ENCODE peak calls at places on chromosomes 16 and 17, in four cellular contexts. S is A549, N is fibroblast of lung, J is cardiac muscle cell. W is an unnamed sample.

GRCh38 chr16:11328172-11329079 is 16.8 kb upstream of the RMI2 start:
- DNase-seq in S (peak; percentile 71), N (peak; percentile 96), J (peak; percentile 98), W (no peak)

GRCh38 chr16:55136356-55136755 is 187.6 kb upstream of the IRX6 start:
- DNase-seq in S (no peak), N (no peak), J (no peak), W (no peak)

GRCh38 chr17:81159611-81160265 is 5.6 kb upstream of the PVALEF start:
- DNase-seq in S (no peak), N (no peak), J (no peak), W (no peak)

GRCh38 chr16:14529010-14529669 is 100.9 kb downstream of the PARN start:
- DNase-seq in S (peak; percentile 97), N (peak; percentile 90), J (peak; percentile 96), W (peak; percentile 57)

GRCh38 chr17:75881678-75882454 is 3.5 kb upstream of the TRIM47 start:
- DNase-seq in S (no peak), N (no peak), J (no peak), W (no peak)

GRCh38 chr17:48251950-48252349 is 144.4 kb downstream of the SNX11 start:
- DNase-seq in S (no peak), N (no peak), J (no peak), W (no peak)

GRCh38 chr17:47279062-47279801 is 25.6 kb downstream of the ITGB3 start:
- DNase-seq in S (peak; percentile 24), N (peak; percentile 99), J (peak; percentile 98), W (no peak)

GRCh38 chr17:44998646-44999045 is 30.5 kb upstream of the C1QL1 start:
- DNase-seq in S (no peak), N (no peak), J (no peak), W (no peak)

GRCh38 chr17:45043268-45043681 is 8.2 kb downstream of the DCAKD start:
- DNase-seq in S (no peak), N (no peak), J (no peak), W (no peak)

DNA sequence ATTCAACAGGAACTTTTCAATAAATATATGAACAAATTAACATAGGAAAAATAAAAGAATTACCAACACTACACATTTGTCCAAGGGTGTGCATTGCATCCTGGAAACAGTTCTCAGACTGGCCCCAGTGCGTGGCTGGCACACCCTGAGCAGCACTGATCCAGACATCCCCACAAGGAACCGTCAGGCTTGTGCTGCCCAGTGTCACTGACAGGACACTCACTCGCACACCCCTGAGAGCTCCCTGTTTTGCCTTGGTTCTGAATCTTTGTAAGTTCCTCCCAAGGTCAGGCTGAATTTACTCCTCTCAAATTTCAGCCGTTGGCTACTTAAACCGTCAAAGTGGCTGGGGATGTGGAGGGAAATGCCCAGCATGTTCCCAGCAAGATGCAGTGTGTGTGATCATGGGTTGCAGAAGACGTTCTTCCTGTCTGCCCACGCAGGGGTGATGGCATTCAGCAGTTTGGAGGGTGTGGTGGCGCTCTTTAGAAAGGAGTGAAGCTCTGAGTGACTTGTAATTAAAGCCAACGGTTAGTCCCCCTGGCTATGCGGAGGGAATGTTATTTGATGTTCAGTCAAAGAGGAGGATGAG is 1.7 kb downstream of the MT2A start:
- DNase-seq in S (peak; percentile 75), N (peak; percentile 96), J (peak; percentile 85), W (no peak)
- TF ChIP-seq CTCF in S (no peak), N (no peak), J (no peak), W (no peak)

GRCh38 chr16:69490707-69491324 is 66.4 kb downstream of the CYB5B start:
- DNase-seq in S (no peak), N (no peak), J (no peak), W (no peak)
- TF ChIP-seq CTCF in S (no peak), N (no peak), J (no peak), W (no peak)

DNA sequence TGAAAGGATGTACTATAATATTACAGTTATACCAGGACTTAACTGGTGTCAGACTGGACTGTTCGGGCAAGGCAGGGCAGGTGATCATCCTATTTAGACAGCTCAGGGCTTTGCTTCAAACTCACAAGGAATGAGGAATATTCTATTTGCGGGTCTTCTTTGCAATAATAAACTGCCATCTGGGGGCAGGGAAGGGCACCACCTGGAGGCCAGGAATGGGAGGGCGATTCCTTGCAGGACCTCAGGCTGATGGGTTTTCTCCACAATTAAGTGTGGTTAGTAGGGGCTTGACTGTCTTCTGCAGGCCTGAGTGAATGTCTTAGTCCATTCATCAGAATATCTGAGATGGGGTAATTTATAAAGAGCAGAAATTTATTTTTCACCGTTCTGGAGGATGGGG is 424.1 kb downstream of the CA10 start:
- DNase-seq in S (no peak), N (no peak), J (no peak), W (peak; percentile 15)
- TF ChIP-seq CTCF in S (no peak), N (no peak), J (no peak), W (peak; percentile 43)

GRCh38 chr16:84197487-84198128 is 6.7 kb downstream of the ADAD2 start:
- DNase-seq in S (no peak), N (no peak), J (no peak), W (no peak)
- TF ChIP-seq CTCF in S (no peak), N (no peak), J (no peak), W (no peak)

GRCh38 chr16:70644763-70645597 is 1.4 kb upstream of the IL34 start:
- DNase-seq in S (no peak), N (no peak), J (no peak), W (no peak)
- TF ChIP-seq CTCF in S (no peak), N (no peak), J (no peak), W (no peak)

W was measured in nephron progenitor cell.